ENCODE peak calls at places on chromosomes 7 and 10, in ten cellular contexts. X is esophagus squamous epithelium, A is heart left ventricle, E is stomach, P is K562, V is body of pancreas, S is adrenal gland, L is endothelial cell of umbilical vein, H is uterus, F is A549. G is an unnamed sample.

GRCh38 chr7:127882313-127882920 is 148.8 kb downstream of the LRRC4 start:
- DNase-seq in E (no peak), P (no peak), V (no peak), X (no peak), L (no peak), S (no peak), H (no peak), F (no peak), A (no peak), G (no peak)

GRCh38 chr7:19107392-19108147 is 9.9 kb downstream of the TWIST1 start:
- DNase-seq in P (no peak), E (no peak), L (peak; percentile 25), S (no peak), V (no peak), X (no peak), F (no peak), H (peak; percentile 51), A (no peak), G (peak; percentile 64)

GRCh38 chr7:79876769-79877362 is 257.8 kb upstream of the GNAI1 start:
- DNase-seq in V (no peak), L (peak; percentile 38), H (no peak), P (no peak), F (peak; percentile 6), A (no peak), X (no peak), S (no peak), E (no peak), G (no peak)

GRCh38 chr7:26853788-26854393 is 10.5 kb downstream of the SKAP2 start:
- DNase-seq in E (no peak), P (peak; percentile 35), H (no peak), X (no peak), V (no peak), L (peak; percentile 69), S (no peak), A (no peak), F (peak; percentile 67), G (no peak)

GRCh38 chr7:132782777-132783633 is 206.7 kb upstream of the PLXNA4 start:
- DNase-seq in H (no peak), V (no peak), X (no peak), S (no peak), L (no peak), A (no peak), F (no peak), P (no peak), E (no peak), G (peak; percentile 54)

GRCh38 chr7:152149363-152149762 is 123.9 kb downstream of the GALNT11 start:
- DNase-seq in P (no peak), V (no peak), E (no peak), A (no peak), H (no peak), L (no peak), F (no peak), X (no peak), S (no peak), G (no peak)

GRCh38 chr10:98425511-98426352 is 10.8 kb upstream of the PYROXD2 start:
- DNase-seq in L (peak; percentile 46), P (peak; percentile 62), S (peak; percentile 59), E (peak; percentile 53), V (peak; percentile 56), F (peak; percentile 64), X (no peak), A (no peak), H (no peak), G (peak; percentile 82)

GRCh38 chr10:71493741-71494140 is 97.0 kb downstream of the CDH23 start:
- DNase-seq in F (no peak), X (no peak), V (no peak), A (no peak), P (no peak), S (no peak), E (no peak), H (no peak), L (no peak), G (no peak)

GRCh38 chr10:1188556-1189135 is 132.5 kb downstream of the WDR37 start:
- DNase-seq in V (no peak), S (no peak), L (no peak), X (no peak), P (no peak), E (no peak), F (no peak), H (no peak), A (no peak), G (no peak)

GRCh38 chr7:158819571-158820203 is 9.6 kb downstream of the ESYT2 start:
- DNase-seq in V (no peak), S (no peak), H (no peak), L (no peak), A (no peak), E (no peak), F (no peak), X (no peak), P (peak; percentile 78), G (no peak)

GRCh38 chr10:7526017-7526400 is 115.2 kb upstream of the SFMBT2 start:
- DNase-seq in H (no peak), F (no peak), L (no peak), A (no peak), X (no peak), S (no peak), P (no peak), E (no peak), V (no peak), G (no peak)

GRCh38 chr7:104061652-104062051 is 72.2 kb upstream of the RELN start:
- DNase-seq in P (no peak), X (no peak), F (no peak), L (no peak), S (no peak), E (no peak), H (no peak), A (no peak), V (no peak), G (no peak)

GRCh38 chr7:77281780-77282478 is 82.3 kb upstream of the FGL2 start:
- DNase-seq in H (no peak), A (no peak), L (no peak), F (no peak), E (no peak), V (peak; percentile 41), S (no peak), P (no peak), X (no peak), G (no peak)

GRCh38 chr7:96397936-96398596 is 76.2 kb upstream of the SLC25A13 start:
- DNase-seq in E (no peak), S (no peak), P (no peak), V (no peak), A (no peak), F (no peak), L (no peak), H (no peak), X (no peak), G (no peak)

GRCh38 chr7:27191716-27192545 is 6.9 kb upstream of the HOXA11 start:
- DNase-seq in L (no peak), S (no peak), E (peak; percentile 24), X (no peak), H (peak; percentile 84), A (no peak), P (no peak), F (no peak), V (no peak), G (no peak)

GRCh38 chr7:107501593-107501992 is 31.7 kb downstream of the GPR22 start:
- DNase-seq in L (peak; percentile 64), E (no peak), P (peak; percentile 76), A (no peak), F (peak; percentile 59), H (no peak), X (no peak), V (no peak), S (no peak), G (no peak)

GRCh38 chr10:74977913-74978847 is 133.3 kb upstream of the SAMD8 start:
- DNase-seq in A (no peak), L (no peak), X (no peak), H (no peak), S (no peak), F (no peak), P (no peak), E (no peak), V (no peak), G (no peak)

GRCh38 chr10:123284022-123284421 is 129.8 kb downstream of the BUB3 start:
- DNase-seq in H (no peak), F (peak; percentile 37), P (peak; percentile 5), A (no peak), V (no peak), L (no peak), X (no peak), S (no peak), E (no peak), G (peak; percentile 21)
- TF ChIP-seq CTCF in H (no peak), F (no peak), P (no peak), A (no peak), V (no peak), L (no peak), X (no peak), S (no peak), E (no peak), G (no peak)

GRCh38 chr10:68331455-68332258 is at the start of gene HNRNPH3:
- DNase-seq in V (peak; percentile 98), L (peak; percentile 98), X (peak; percentile 87), A (peak; percentile 99), P (peak; percentile 100), H (peak; percentile 98), E (peak; percentile 99), S (peak; percentile 99), F (peak; percentile 99), G (peak; percentile 97)
- TF ChIP-seq POLR2A in V (peak; percentile 99), L (peak; percentile 98), X (peak; percentile 100), A (peak; percentile 99), P (peak; percentile 99), H (peak; percentile 100), E (no peak), S (peak; percentile 100), F (peak; percentile 97), G (no peak)

DNA sequence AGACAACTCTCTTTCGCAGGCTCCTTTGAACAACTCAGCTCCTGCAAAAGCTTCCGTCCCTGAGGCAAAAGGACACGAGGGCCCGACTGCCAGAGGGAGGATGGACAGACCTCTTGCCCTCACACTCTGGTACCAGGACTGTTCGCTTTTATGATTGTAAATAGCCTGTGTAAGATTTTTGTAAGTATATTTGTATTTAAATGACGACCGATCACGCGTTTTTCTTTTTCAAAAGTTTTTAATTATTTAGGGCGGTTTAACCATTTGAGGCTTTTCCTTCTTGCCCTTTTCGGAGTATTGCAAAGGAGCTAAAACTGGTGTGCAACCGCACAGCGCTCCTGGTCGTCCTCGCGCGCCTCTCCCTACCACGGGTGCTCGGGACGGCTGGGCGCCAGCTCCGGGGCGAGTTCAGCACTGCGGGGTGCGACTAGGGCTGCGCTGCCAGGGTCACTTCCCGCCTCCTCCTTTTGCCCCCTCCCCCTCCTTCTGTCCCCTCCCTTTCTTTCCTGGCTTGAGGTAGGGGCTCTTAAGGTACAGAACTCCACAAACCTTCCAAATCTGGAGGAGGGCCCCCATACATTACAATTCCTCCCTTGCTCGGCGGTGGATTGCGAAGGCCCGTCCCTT is 2.8 kb downstream of the FZD1 start:
- DNase-seq in A (peak; percentile 18), X (no peak), L (no peak), V (no peak), H (no peak), S (no peak), E (no peak), F (no peak), P (no peak), G (no peak)
- H3K4me3 ChIP-seq in A (peak overlapping the region; percentile 84), X (peak overlapping the region; percentile 62), L (no peak overlapping the region), V (no peak overlapping the region), H (peak overlapping the region; percentile 15), S (no peak overlapping the region), E (peak overlapping the region; percentile 85), F (no peak overlapping the region), P (no peak overlapping the region), G (peak overlapping the region; percentile 24)

DNA sequence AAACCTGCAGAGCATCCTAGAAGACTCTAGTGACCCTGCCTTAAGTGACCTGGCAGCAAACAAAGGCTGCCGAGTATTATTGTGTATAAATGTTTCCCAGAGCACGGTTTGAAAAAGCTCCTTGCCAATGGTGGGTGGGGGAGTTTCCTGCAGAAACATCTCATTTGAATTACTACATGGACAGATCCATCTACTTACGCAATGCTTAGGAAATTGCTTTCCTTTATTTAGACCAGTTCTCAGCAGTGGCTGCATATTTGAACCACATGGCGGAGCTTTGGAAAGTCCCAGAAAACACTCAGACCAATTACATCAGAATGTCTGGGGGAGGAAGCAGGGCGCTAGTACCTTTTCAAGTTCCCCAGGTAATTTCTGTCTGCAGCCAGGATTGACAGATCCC is 560.9 kb downstream of the SDK1 start:
- DNase-seq in A (peak; percentile 34), L (peak; percentile 9), P (no peak), H (peak; percentile 70), F (no peak), S (no peak), E (no peak), X (no peak), V (peak; percentile 36), G (no peak)
- TF ChIP-seq CTCF in A (no peak), L (no peak), P (no peak), H (no peak), F (no peak), S (no peak), E (no peak), X (no peak), V (no peak), G (no peak)

G was measured in lower leg skin.